ENCODE peak calls at places on chromosomes 12 and 14, in four cellular contexts. F, D, C and Z are unnamed samples.

GRCh38 chr14:66401447-66402095 is 84.6 kb upstream of the CCDC196 start:
- DNase-seq in F (no peak), D (no peak), C (no peak), Z (no peak)

GRCh38 chr14:77139540-77140342 is 1.9 kb downstream of the ZDHHC22 start:
- DNase-seq in F (peak), D (no peak), C (no peak), Z (peak)

GRCh38 chr14:74502236-74503019 is 8.9 kb downstream of the ISCA2 start:
- DNase-seq in F (peak), D (no peak), C (no peak), Z (no peak)

GRCh38 chr14:68966872-68967301 is 12.2 kb downstream of the ACTN1 start:
- DNase-seq in F (no peak), D (no peak), C (no peak), Z (no peak)

GRCh38 chr12:115916910-115917668 is 360.4 kb downstream of the MED13L start:
- DNase-seq in F (peak), D (peak), C (peak), Z (peak)

GRCh38 chr12:129594098-129594497 is 309.7 kb downstream of the TMEM132D start:
- DNase-seq in F (no peak), D (no peak), C (no peak), Z (no peak)

GRCh38 chr14:71720978-71721624 is 211.1 kb upstream of the RGS6 start:
- DNase-seq in F (peak), D (no peak), C (no peak), Z (peak)

GRCh38 chr14:69037790-69038448 is 58.8 kb upstream of the ACTN1 start:
- DNase-seq in F (no peak), D (no peak), C (no peak), Z (no peak)

GRCh38 chr12:89840162-89840922 is 131.7 kb upstream of the ATP2B1 start:
- DNase-seq in F (no peak), D (no peak), C (no peak), Z (no peak)

GRCh38 chr12:124804011-124804621 is 59.5 kb downstream of the SCARB1 start:
- DNase-seq in F (no peak), D (peak), C (no peak), Z (no peak)

GRCh38 chr12:49089831-49090773 is 4.5 kb downstream of the DHH start:
- DNase-seq in F (peak), D (peak), C (no peak), Z (no peak)

GRCh38 chr14:49880267-49881064 is 12.4 kb upstream of the ARF6 start:
- DNase-seq in F (no peak), D (no peak), C (no peak), Z (no peak)

GRCh38 chr12:130849561-130850417 is 10.7 kb upstream of the STX2 start:
- DNase-seq in F (no peak), D (no peak), C (no peak), Z (no peak)

GRCh38 chr12:32995623-32996022 is 99.0 kb upstream of the PKP2 start:
- DNase-seq in F (no peak), D (no peak), C (no peak), Z (no peak)

GRCh38 chr12:132438726-132439125 is 51.2 kb upstream of the FBRSL1 start:
- DNase-seq in F (no peak), D (no peak), C (no peak), Z (no peak)

GRCh38 chr14:73788871-73789590 is 62.6 kb upstream of the PTGR2 start:
- DNase-seq in F (no peak), D (no peak), C (no peak), Z (no peak)

GRCh38 chr12:14952295-14952995 is 9.0 kb downstream of the ARHGDIB start:
- DNase-seq in F (peak), D (no peak), C (no peak), Z (peak)

GRCh38 chr12:26135010-26135420 is 10.2 kb upstream of the BHLHE41 start:
- DNase-seq in F (no peak), D (peak), C (no peak), Z (peak)

GRCh38 chr12:56751712-56752598 is at the start of gene PRIM1:
- DNase-seq in F (peak), D (peak), C (peak), Z (peak)

GRCh38 chr12:122874081-122874480 is 21.8 kb downstream of the VPS37B start:
- DNase-seq in F (peak), D (peak), C (no peak), Z (no peak)

GRCh38 chr12:71799105-71799504 is 40.5 kb upstream of the TBC1D15 start:
- DNase-seq in F (no peak), D (no peak), C (no peak), Z (no peak)

GRCh38 chr12:47813491-47814196 is 6.1 kb downstream of the HDAC7 start:
- DNase-seq in F (peak), D (no peak), C (no peak), Z (peak)

GRCh38 chr14:76123426-76124095 is 28.2 kb upstream of the GPATCH2L start:
- DNase-seq in F (no peak), D (no peak), C (no peak), Z (no peak)

GRCh38 chr12:93530358-93530757 is 42.1 kb upstream of the SOCS2 start:
- DNase-seq in F (no peak), D (peak), C (no peak), Z (no peak)

GRCh38 chr12:6963741-6964446 is 6.6 kb downstream of the PHB2 start:
- DNase-seq in F (no peak), D (no peak), C (no peak), Z (no peak)

GRCh38 chr12:5521456-5522325 is 89.8 kb downstream of the NTF3 start:
- DNase-seq in F (peak), D (no peak), C (no peak), Z (no peak)

GRCh38 chr12:75933136-75933535 is 98.4 kb downstream of the PHLDA1 start:
- DNase-seq in F (no peak), D (no peak), C (no peak), Z (no peak)

GRCh38 chr12:42574879-42575278 is 14.7 kb downstream of the PRICKLE1 start:
- DNase-seq in F (no peak), D (no peak), C (no peak), Z (no peak)

GRCh38 chr12:85923767-85924331 is 49.8 kb downstream of the NTS start:
- DNase-seq in F (no peak), D (no peak), C (no peak), Z (no peak)

GRCh38 chr14:32478027-32478426 is 148.9 kb downstream of the AKAP6 start:
- DNase-seq in F (no peak), D (no peak), C (no peak), Z (no peak)

GRCh38 chr12:67531519-67531918 is 117.0 kb upstream of the DYRK2 start:
- DNase-seq in F (no peak), D (no peak), C (no peak), Z (no peak)

GRCh38 chr12:131432532-131433260 is 278.2 kb upstream of the SFSWAP start:
- DNase-seq in F (no peak), D (peak), C (no peak), Z (no peak)

GRCh38 chr14:67513631-67514108 is 19.4 kb upstream of the PLEKHH1 start:
- DNase-seq in F (no peak), D (no peak), C (no peak), Z (peak)

GRCh38 chr12:93042684-93043083 is 113.6 kb upstream of the EEA1 start:
- DNase-seq in F (no peak), D (no peak), C (no peak), Z (peak)

GRCh38 chr12:40225984-40226602 is 1.3 kb downstream of the LRRK2 start:
- DNase-seq in F (no peak), D (no peak), C (no peak), Z (no peak)

GRCh38 chr12:52531563-52532300 is 11.5 kb upstream of the KRT5 start:
- DNase-seq in F (no peak), D (no peak), C (no peak), Z (peak)

GRCh38 chr12:57713209-57713608 is 19.3 kb downstream of the OS9 start:
- DNase-seq in F (no peak), D (no peak), C (no peak), Z (no peak)

GRCh38 chr12:34033628-34034296 is 11.5 kb downstream of the ALG10 start:
- DNase-seq in F (no peak), D (no peak), C (no peak), Z (no peak)

GRCh38 chr12:89636776-89637160 is 71.9 kb downstream of the ATP2B1 start:
- DNase-seq in F (no peak), D (no peak), C (no peak), Z (no peak)